ENCODE peak calls at places on chromosome 16, in ten cellular contexts. J is T-helper 9 cell; B is NCI-H524 treated with DMSO at 0.1 percent for 48 hours; R is Daoy; E is AML-193; C is GM12865; Z is HTR-8/SVneo; L is activated CD4-positive, alpha-beta T cell treated with anti-CD3 and anti-CD28 coated beads, Interleukin-2, amount 50 U/mL, for 1 hour; X is 8988T; P is adrenal gland. W is an unnamed sample.

GRCh38 chr16:23146877-23147601 is 2.2 kb downstream of the USP31 start:
- DNase-seq in C (no peak), R (no peak), B (no peak), J (no peak), L (no peak), X (no peak), Z (no peak), E (no peak), P (no peak), W (no peak)

GRCh38 chr16:50202926-50203624 is 50.0 kb downstream of the TENT4B start:
- DNase-seq in E (no peak), L (no peak), J (no peak), R (peak), B (no peak), C (no peak), Z (peak), P (no peak), X (peak), W (peak)

GRCh38 chr16:1532081-1532760 is 1.2 kb upstream of the TMEM204 start:
- DNase-seq in R (no peak), C (no peak), L (no peak), E (no peak), P (peak), Z (no peak), B (no peak), J (no peak), X (no peak), W (no peak)

GRCh38 chr16:9012848-9013507 is 49.3 kb upstream of the USP7 start:
- DNase-seq in C (no peak), J (no peak), X (no peak), R (no peak), Z (no peak), P (no peak), B (peak), L (no peak), E (no peak), W (no peak)

GRCh38 chr16:77540656-77541055 is 105.8 kb upstream of the ADAMTS18 start:
- DNase-seq in B (no peak), L (no peak), Z (no peak), P (no peak), E (no peak), R (peak), X (no peak), J (no peak), C (no peak), W (peak)

GRCh38 chr16:3266873-3267537 is 10.6 kb upstream of the MEFV start:
- DNase-seq in X (peak), L (no peak), E (peak), B (no peak), P (peak), C (no peak), J (no peak), Z (peak), R (peak), W (peak)

GRCh38 chr16:53433930-53434435 is 288 bp upstream of the RBL2 start:
- DNase-seq in C (no peak), Z (no peak), R (no peak), P (peak), X (no peak), L (peak), B (no peak), E (peak), J (no peak), W (peak)

GRCh38 chr16:17224859-17225258 is 245.9 kb downstream of the XYLT1 start:
- DNase-seq in J (no peak), E (peak), X (no peak), B (peak), R (peak), L (no peak), P (peak), C (peak), Z (no peak), W (peak)

GRCh38 chr16:3999479-3999868 is 116.8 kb downstream of the ADCY9 start:
- DNase-seq in Z (no peak), X (no peak), L (no peak), J (no peak), P (no peak), B (peak), C (no peak), E (no peak), R (peak), W (peak)

GRCh38 chr16:17555176-17555575 is 84.4 kb upstream of the XYLT1 start:
- DNase-seq in B (no peak), E (no peak), X (no peak), R (peak), J (no peak), Z (no peak), C (peak), L (no peak), P (no peak), W (peak)

GRCh38 chr16:27401768-27402568 is at the start of gene IL21R:
- DNase-seq in L (peak), J (peak), P (peak), E (peak), X (no peak), Z (no peak), C (peak), R (peak), B (peak), W (peak)

GRCh38 chr16:15038689-15039088 is 17.2 kb downstream of the NTAN1 start:
- DNase-seq in L (no peak), E (no peak), Z (no peak), B (no peak), X (no peak), R (no peak), J (no peak), P (no peak), C (no peak), W (no peak)

GRCh38 chr16:14509055-14509454 is 121.0 kb downstream of the PARN start:
- DNase-seq in C (no peak), R (peak), X (no peak), B (no peak), L (no peak), P (no peak), Z (no peak), J (no peak), E (no peak), W (peak)

GRCh38 chr16:72935896-72936295 is 112.0 kb downstream of the ZFHX3 start:
- DNase-seq in J (no peak), C (no peak), X (no peak), L (no peak), Z (no peak), B (no peak), R (no peak), E (no peak), P (no peak), W (no peak)

GRCh38 chr16:30358577-30358936 is 3.4 kb upstream of the CD2BP2 start:
- DNase-seq in L (no peak), R (no peak), J (no peak), B (no peak), Z (no peak), X (no peak), P (no peak), E (no peak), C (no peak), W (no peak)

GRCh38 chr16:83971165-83972130 is 3.4 kb downstream of the NECAB2 start:
- DNase-seq in C (no peak), X (no peak), J (no peak), L (no peak), P (no peak), E (no peak), B (no peak), Z (no peak), R (no peak), W (no peak)

GRCh38 chr16:73083271-73083670 is 35.3 kb upstream of the ZFHX3 start:
- DNase-seq in E (no peak), R (no peak), J (no peak), L (no peak), Z (no peak), B (no peak), X (no peak), C (no peak), P (no peak), W (no peak)

GRCh38 chr16:86949116-86949515 is 368.1 kb downstream of the C16orf95 start:
- DNase-seq in L (no peak), J (no peak), P (no peak), Z (no peak), X (no peak), C (no peak), R (peak), E (no peak), B (no peak), W (no peak)

GRCh38 chr16:68685685-68686478 is 40.8 kb downstream of the CDH3 start:
- DNase-seq in C (no peak), Z (no peak), J (no peak), P (no peak), B (no peak), R (no peak), L (no peak), X (no peak), E (no peak), W (no peak)

GRCh38 chr16:5058476-5058875 is 7.3 kb downstream of the C16orf89 start:
- DNase-seq in P (no peak), X (no peak), R (no peak), L (no peak), Z (no peak), J (no peak), B (no peak), E (no peak), C (no peak), W (no peak)

GRCh38 chr16:5012887-5013286 is 20.8 kb downstream of the NAGPA start:
- DNase-seq in B (no peak), Z (no peak), J (no peak), E (no peak), R (no peak), L (no peak), P (no peak), C (no peak), X (no peak), W (no peak)

W was measured in H4.